ENCODE peak calls at places on chromosomes 6 and 20, in nine cellular contexts. One of them, this sample, is unnamed.

GRCh38 chr6:123619156-123619555 is 17.6 kb downstream of the TRDN start:
- DNase-seq in spleen: no peak
- DNase-seq in GM12878: no peak
- DNase-seq in tibial nerve: no peak
- DNase-seq in HCT116: no peak
- DNase-seq in adrenal gland: peak; percentile 78
- DNase-seq in body of pancreas: no peak
- DNase-seq in NB4: no peak
- DNase-seq in heart left ventricle: peak; percentile 37
- DNase-seq in this sample: no peak

GRCh38 chr6:105209950-105210706 is 30.3 kb upstream of the POPDC3 start:
- DNase-seq in spleen: no peak
- DNase-seq in GM12878: no peak
- DNase-seq in tibial nerve: no peak
- DNase-seq in HCT116: peak; percentile 38
- DNase-seq in adrenal gland: no peak
- DNase-seq in body of pancreas: no peak
- DNase-seq in NB4: peak; percentile 82
- DNase-seq in heart left ventricle: no peak
- DNase-seq in this sample: no peak

GRCh38 chr6:137980777-137981176 is 113.7 kb downstream of the TNFAIP3 start:
- DNase-seq in spleen: no peak
- DNase-seq in GM12878: no peak
- DNase-seq in tibial nerve: no peak
- DNase-seq in HCT116: no peak
- DNase-seq in adrenal gland: no peak
- DNase-seq in body of pancreas: no peak
- DNase-seq in NB4: no peak
- DNase-seq in heart left ventricle: no peak
- DNase-seq in this sample: no peak

GRCh38 chr20:57265649-57266250 is 691 bp downstream of the BMP7 start:
- DNase-seq in spleen: no peak
- DNase-seq in GM12878: no peak
- DNase-seq in tibial nerve: no peak
- DNase-seq in HCT116: no peak
- DNase-seq in adrenal gland: no peak
- DNase-seq in body of pancreas: no peak
- DNase-seq in NB4: no peak
- DNase-seq in heart left ventricle: no peak
- DNase-seq in this sample: no peak

GRCh38 chr6:38239719-38240451 is 399.8 kb downstream of the BTBD9 start:
- DNase-seq in spleen: no peak
- DNase-seq in GM12878: no peak
- DNase-seq in tibial nerve: no peak
- DNase-seq in HCT116: no peak
- DNase-seq in adrenal gland: peak; percentile 9
- DNase-seq in body of pancreas: no peak
- DNase-seq in NB4: no peak
- DNase-seq in heart left ventricle: no peak
- DNase-seq in this sample: no peak

GRCh38 chr6:81752084-81752968 is at the start of gene TENT5A:
- DNase-seq in spleen: peak; percentile 97
- DNase-seq in GM12878: no peak
- DNase-seq in tibial nerve: peak; percentile 93
- DNase-seq in HCT116: peak; percentile 75
- DNase-seq in adrenal gland: peak; percentile 95
- DNase-seq in body of pancreas: peak; percentile 94
- DNase-seq in NB4: peak; percentile 97
- DNase-seq in heart left ventricle: peak; percentile 94
- DNase-seq in this sample: peak; percentile 94

GRCh38 chr6:38517005-38517404 is 122.7 kb downstream of the BTBD9 start:
- DNase-seq in spleen: no peak
- DNase-seq in GM12878: no peak
- DNase-seq in tibial nerve: no peak
- DNase-seq in HCT116: no peak
- DNase-seq in adrenal gland: peak; percentile 24
- DNase-seq in body of pancreas: no peak
- DNase-seq in NB4: no peak
- DNase-seq in heart left ventricle: no peak
- DNase-seq in this sample: no peak

GRCh38 chr20:41553142-41553879 is 64.9 kb downstream of the CHD6 start:
- DNase-seq in spleen: no peak
- DNase-seq in GM12878: no peak
- DNase-seq in tibial nerve: no peak
- DNase-seq in HCT116: no peak
- DNase-seq in adrenal gland: no peak
- DNase-seq in body of pancreas: no peak
- DNase-seq in NB4: no peak
- DNase-seq in heart left ventricle: no peak
- DNase-seq in this sample: no peak

GRCh38 chr6:17156966-17157365 is 55.1 kb downstream of the STMND1 start:
- DNase-seq in spleen: no peak
- DNase-seq in GM12878: no peak
- DNase-seq in tibial nerve: no peak
- DNase-seq in HCT116: no peak
- DNase-seq in adrenal gland: no peak
- DNase-seq in body of pancreas: no peak
- DNase-seq in NB4: no peak
- DNase-seq in heart left ventricle: no peak
- DNase-seq in this sample: no peak

GRCh38 chr6:27019651-27020552 is 227.6 kb upstream of the PRSS16 start:
- DNase-seq in spleen: peak; percentile 84
- DNase-seq in GM12878: peak; percentile 62
- DNase-seq in tibial nerve: peak; percentile 77
- DNase-seq in HCT116: peak; percentile 81
- DNase-seq in adrenal gland: peak; percentile 87
- DNase-seq in body of pancreas: peak; percentile 89
- DNase-seq in NB4: peak; percentile 93
- DNase-seq in heart left ventricle: peak; percentile 79
- DNase-seq in this sample: peak; percentile 88
- TF ChIP-seq POLR2A in spleen: no peak
- TF ChIP-seq POLR2A in GM12878: peak; percentile 87
- TF ChIP-seq POLR2A in tibial nerve: no peak
- TF ChIP-seq POLR2A in HCT116: peak; percentile 36
- TF ChIP-seq POLR2A in adrenal gland: peak; percentile 75
- TF ChIP-seq POLR2A in body of pancreas: peak; percentile 62
- TF ChIP-seq POLR2A in NB4: peak; percentile 76
- TF ChIP-seq POLR2A in heart left ventricle: no peak
- TF ChIP-seq POLR2A in this sample: no peak

DNA sequence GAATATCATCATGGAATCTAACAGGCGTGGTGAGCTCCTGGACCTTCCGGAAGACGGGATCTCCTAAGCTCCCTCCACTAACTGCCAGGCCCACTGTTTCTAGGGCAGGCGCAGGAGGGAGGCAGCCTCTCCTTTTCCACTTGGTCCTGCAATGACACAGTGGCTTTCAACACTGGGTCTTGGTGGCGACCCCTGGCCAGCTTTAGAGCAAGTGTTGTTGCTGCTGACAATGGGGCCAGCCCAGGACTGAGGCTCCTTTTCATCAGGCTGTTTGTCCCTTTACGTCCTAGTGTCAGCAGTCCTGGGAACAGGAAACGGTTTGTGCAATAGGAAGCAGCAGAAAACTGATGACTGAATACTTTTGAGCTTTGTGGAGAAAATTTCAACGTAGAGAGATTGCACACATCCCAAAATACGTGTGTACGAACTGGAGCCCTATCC is 9.7 kb upstream of the QKI start:
- DNase-seq in spleen: peak; percentile 81
- DNase-seq in GM12878: no peak
- DNase-seq in tibial nerve: peak; percentile 58
- DNase-seq in HCT116: no peak
- DNase-seq in adrenal gland: peak; percentile 46
- DNase-seq in body of pancreas: no peak
- DNase-seq in NB4: peak; percentile 89
- DNase-seq in heart left ventricle: peak; percentile 55
- DNase-seq in this sample: no peak
- TF ChIP-seq POLR2A in spleen: no peak
- TF ChIP-seq POLR2A in GM12878: no peak
- TF ChIP-seq POLR2A in tibial nerve: peak; percentile 46
- TF ChIP-seq POLR2A in HCT116: no peak
- TF ChIP-seq POLR2A in adrenal gland: peak; percentile 50
- TF ChIP-seq POLR2A in body of pancreas: no peak
- TF ChIP-seq POLR2A in NB4: no peak
- TF ChIP-seq POLR2A in heart left ventricle: no peak
- TF ChIP-seq POLR2A in this sample: no peak

DNA sequence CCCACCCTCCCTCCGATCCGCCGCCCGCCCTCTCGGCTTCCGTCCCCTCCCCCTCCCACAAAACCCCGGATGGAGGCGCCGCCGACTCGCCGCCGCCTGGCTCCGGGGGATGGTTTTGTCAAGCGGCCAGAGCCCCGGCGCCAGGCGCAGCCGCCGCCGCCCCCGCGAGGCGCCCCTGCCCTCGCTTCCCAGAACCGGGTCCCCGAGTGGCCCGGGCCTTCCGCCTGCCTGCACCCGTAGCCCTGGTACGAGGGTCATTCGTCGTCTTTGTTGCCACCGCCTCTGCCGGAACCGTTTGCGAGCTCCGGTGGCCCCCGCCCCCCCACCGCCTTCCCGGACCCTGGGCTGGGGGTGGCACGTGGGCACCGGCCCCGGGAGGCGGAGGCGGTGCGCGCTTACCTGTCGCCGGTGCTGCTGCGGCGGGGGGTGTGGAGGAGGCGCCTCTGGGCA is 313 bp downstream of the ZBTB2 start:
- DNase-seq in spleen: peak; percentile 96
- DNase-seq in GM12878: no peak
- DNase-seq in tibial nerve: peak; percentile 69
- DNase-seq in HCT116: no peak
- DNase-seq in adrenal gland: peak; percentile 85
- DNase-seq in body of pancreas: peak; percentile 82
- DNase-seq in NB4: peak; percentile 83
- DNase-seq in heart left ventricle: peak; percentile 89
- DNase-seq in this sample: peak; percentile 89
- TF ChIP-seq POLR2A in spleen: no peak
- TF ChIP-seq POLR2A in GM12878: peak; percentile 22
- TF ChIP-seq POLR2A in tibial nerve: no peak
- TF ChIP-seq POLR2A in HCT116: no peak
- TF ChIP-seq POLR2A in adrenal gland: no peak
- TF ChIP-seq POLR2A in body of pancreas: no peak
- TF ChIP-seq POLR2A in NB4: no peak
- TF ChIP-seq POLR2A in heart left ventricle: no peak
- TF ChIP-seq POLR2A in this sample: no peak

GRCh38 chr6:7016238-7016637 is 91.5 kb upstream of the RREB1 start:
- DNase-seq in spleen: no peak
- DNase-seq in GM12878: no peak
- DNase-seq in tibial nerve: peak; percentile 5
- DNase-seq in HCT116: no peak
- DNase-seq in adrenal gland: no peak
- DNase-seq in body of pancreas: no peak
- DNase-seq in NB4: peak; percentile 41
- DNase-seq in heart left ventricle: no peak
- DNase-seq in this sample: no peak
- TF ChIP-seq POLR2A in spleen: no peak
- TF ChIP-seq POLR2A in GM12878: no peak
- TF ChIP-seq POLR2A in tibial nerve: no peak
- TF ChIP-seq POLR2A in HCT116: no peak
- TF ChIP-seq POLR2A in adrenal gland: no peak
- TF ChIP-seq POLR2A in body of pancreas: no peak
- TF ChIP-seq POLR2A in NB4: no peak
- TF ChIP-seq POLR2A in heart left ventricle: no peak
- TF ChIP-seq POLR2A in this sample: no peak

GRCh38 chr6:7414811-7415210 is 25.2 kb downstream of the RIOK1 start:
- DNase-seq in spleen: no peak
- DNase-seq in GM12878: no peak
- DNase-seq in tibial nerve: no peak
- DNase-seq in HCT116: no peak
- DNase-seq in adrenal gland: no peak
- DNase-seq in body of pancreas: no peak
- DNase-seq in NB4: no peak
- DNase-seq in heart left ventricle: no peak
- DNase-seq in this sample: no peak

GRCh38 chr6:7419065-7419464 is 29.5 kb downstream of the RIOK1 start:
- DNase-seq in spleen: no peak
- DNase-seq in GM12878: no peak
- DNase-seq in tibial nerve: no peak
- DNase-seq in HCT116: no peak
- DNase-seq in adrenal gland: no peak
- DNase-seq in body of pancreas: no peak
- DNase-seq in NB4: peak; percentile 16
- DNase-seq in heart left ventricle: no peak
- DNase-seq in this sample: no peak

GRCh38 chr6:7418238-7418905 is 28.8 kb downstream of the RIOK1 start:
- DNase-seq in spleen: no peak
- DNase-seq in GM12878: no peak
- DNase-seq in tibial nerve: no peak
- DNase-seq in HCT116: no peak
- DNase-seq in adrenal gland: no peak
- DNase-seq in body of pancreas: no peak
- DNase-seq in NB4: no peak
- DNase-seq in heart left ventricle: no peak
- DNase-seq in this sample: peak; percentile 13

GRCh38 chr6:7421066-7421465 is 31.5 kb downstream of the RIOK1 start:
- DNase-seq in spleen: no peak
- DNase-seq in GM12878: no peak
- DNase-seq in tibial nerve: no peak
- DNase-seq in HCT116: no peak
- DNase-seq in adrenal gland: no peak
- DNase-seq in body of pancreas: no peak
- DNase-seq in NB4: no peak
- DNase-seq in heart left ventricle: no peak
- DNase-seq in this sample: no peak

DNA sequence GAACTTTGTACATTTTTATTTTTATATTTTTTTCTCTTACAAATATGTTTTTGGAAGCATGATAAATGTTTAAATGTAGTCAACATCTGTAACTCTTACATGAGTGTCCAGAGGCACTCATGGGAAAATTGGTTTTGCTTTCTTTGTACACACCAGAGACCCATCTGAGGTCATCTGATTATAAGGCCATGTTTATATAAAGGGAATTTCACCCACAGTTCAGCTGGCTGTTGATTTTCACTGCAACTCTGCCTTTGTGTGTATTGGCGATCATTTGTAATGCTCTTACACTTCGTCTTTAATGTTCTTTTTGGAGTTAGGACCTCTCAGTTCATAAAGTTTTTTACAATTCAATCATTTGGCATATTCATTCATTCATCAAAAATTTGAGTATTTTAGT is 28.1 kb downstream of the RIOK1 start:
- DNase-seq in spleen: no peak
- DNase-seq in GM12878: no peak
- DNase-seq in tibial nerve: no peak
- DNase-seq in HCT116: no peak
- DNase-seq in adrenal gland: no peak
- DNase-seq in body of pancreas: no peak
- DNase-seq in NB4: no peak
- DNase-seq in heart left ventricle: no peak
- DNase-seq in this sample: no peak
- TF ChIP-seq POLR2A in spleen: no peak
- TF ChIP-seq POLR2A in GM12878: no peak
- TF ChIP-seq POLR2A in tibial nerve: no peak
- TF ChIP-seq POLR2A in HCT116: no peak
- TF ChIP-seq POLR2A in adrenal gland: no peak
- TF ChIP-seq POLR2A in body of pancreas: no peak
- TF ChIP-seq POLR2A in NB4: no peak
- TF ChIP-seq POLR2A in heart left ventricle: no peak
- TF ChIP-seq POLR2A in this sample: no peak

GRCh38 chr6:158764941-158765340 is 54.2 kb downstream of the EZR start:
- DNase-seq in spleen: no peak
- DNase-seq in GM12878: no peak
- DNase-seq in tibial nerve: no peak
- DNase-seq in HCT116: no peak
- DNase-seq in adrenal gland: no peak
- DNase-seq in body of pancreas: no peak
- DNase-seq in NB4: no peak
- DNase-seq in heart left ventricle: no peak
- DNase-seq in this sample: no peak
- TF ChIP-seq POLR2A in spleen: no peak
- TF ChIP-seq POLR2A in GM12878: no peak
- TF ChIP-seq POLR2A in tibial nerve: no peak
- TF ChIP-seq POLR2A in HCT116: no peak
- TF ChIP-seq POLR2A in adrenal gland: no peak
- TF ChIP-seq POLR2A in body of pancreas: no peak
- TF ChIP-seq POLR2A in NB4: no peak
- TF ChIP-seq POLR2A in heart left ventricle: no peak
- TF ChIP-seq POLR2A in this sample: no peak